ENCODE peak calls at places on chromosomes 3 and 15, in eight cellular contexts. One of them, this sample, is unnamed.

GRCh38 chr15:29815000-29815704 is 7.1 kb downstream of the TJP1 start:
- DNase-seq in stimulated activated CD4-positive, alpha-beta T cell treated with anti-CD3 and anti-CD28 coated beads, Interleukin-4, amount 100 ng/mL, for 1 hour: no peak
- DNase-seq in endodermal cell: peak
- DNase-seq in NCI-H1092: no peak
- DNase-seq in AG20443: peak
- DNase-seq in nephron progenitor cell: no peak
- DNase-seq in natural killer cell: no peak
- DNase-seq in HL-60: no peak
- DNase-seq in this sample: no peak

GRCh38 chr3:68363801-68364200 is 568.5 kb downstream of the TAFA4 start:
- DNase-seq in NCI-H1092: no peak
- DNase-seq in nephron progenitor cell: no peak
- DNase-seq in AG20443: no peak
- DNase-seq in HL-60: no peak
- DNase-seq in stimulated activated CD4-positive, alpha-beta T cell treated with anti-CD3 and anti-CD28 coated beads, Interleukin-4, amount 100 ng/mL, for 1 hour: no peak
- DNase-seq in natural killer cell: no peak
- DNase-seq in endodermal cell: no peak
- DNase-seq in this sample: no peak

GRCh38 chr15:65259367-65259781 is 27.3 kb downstream of the PARP16 start:
- DNase-seq in HL-60: no peak
- DNase-seq in AG20443: peak
- DNase-seq in stimulated activated CD4-positive, alpha-beta T cell treated with anti-CD3 and anti-CD28 coated beads, Interleukin-4, amount 100 ng/mL, for 1 hour: no peak
- DNase-seq in NCI-H1092: no peak
- DNase-seq in natural killer cell: no peak
- DNase-seq in nephron progenitor cell: no peak
- DNase-seq in endodermal cell: no peak
- DNase-seq in this sample: no peak

GRCh38 chr15:56824174-56824573 is 90.9 kb upstream of the ZNF280D start:
- DNase-seq in endodermal cell: no peak
- DNase-seq in stimulated activated CD4-positive, alpha-beta T cell treated with anti-CD3 and anti-CD28 coated beads, Interleukin-4, amount 100 ng/mL, for 1 hour: no peak
- DNase-seq in natural killer cell: no peak
- DNase-seq in NCI-H1092: no peak
- DNase-seq in AG20443: no peak
- DNase-seq in nephron progenitor cell: no peak
- DNase-seq in HL-60: no peak
- DNase-seq in this sample: no peak

GRCh38 chr3:14434541-14435151 is 32.2 kb downstream of the SLC6A6 start:
- DNase-seq in endodermal cell: no peak
- DNase-seq in natural killer cell: no peak
- DNase-seq in stimulated activated CD4-positive, alpha-beta T cell treated with anti-CD3 and anti-CD28 coated beads, Interleukin-4, amount 100 ng/mL, for 1 hour: no peak
- DNase-seq in AG20443: no peak
- DNase-seq in nephron progenitor cell: no peak
- DNase-seq in HL-60: no peak
- DNase-seq in NCI-H1092: no peak
- DNase-seq in this sample: no peak

GRCh38 chr15:91555307-91555706 is 298.2 kb upstream of the SLCO3A1 start:
- DNase-seq in nephron progenitor cell: no peak
- DNase-seq in NCI-H1092: no peak
- DNase-seq in AG20443: no peak
- DNase-seq in endodermal cell: peak
- DNase-seq in natural killer cell: no peak
- DNase-seq in HL-60: no peak
- DNase-seq in stimulated activated CD4-positive, alpha-beta T cell treated with anti-CD3 and anti-CD28 coated beads, Interleukin-4, amount 100 ng/mL, for 1 hour: no peak
- DNase-seq in this sample: no peak

GRCh38 chr3:125357032-125357658 is 18.0 kb downstream of the ZNF148 start:
- DNase-seq in natural killer cell: peak
- DNase-seq in AG20443: peak
- DNase-seq in NCI-H1092: peak
- DNase-seq in endodermal cell: peak
- DNase-seq in stimulated activated CD4-positive, alpha-beta T cell treated with anti-CD3 and anti-CD28 coated beads, Interleukin-4, amount 100 ng/mL, for 1 hour: peak
- DNase-seq in nephron progenitor cell: no peak
- DNase-seq in HL-60: peak
- DNase-seq in this sample: peak

GRCh38 chr3:145899229-145899628 is 261.8 kb downstream of the PLOD2 start:
- DNase-seq in natural killer cell: no peak
- DNase-seq in endodermal cell: no peak
- DNase-seq in AG20443: no peak
- DNase-seq in stimulated activated CD4-positive, alpha-beta T cell treated with anti-CD3 and anti-CD28 coated beads, Interleukin-4, amount 100 ng/mL, for 1 hour: no peak
- DNase-seq in NCI-H1092: no peak
- DNase-seq in HL-60: no peak
- DNase-seq in nephron progenitor cell: no peak
- DNase-seq in this sample: no peak

GRCh38 chr15:76139368-76140068 is 79.7 kb downstream of the TMEM266 start:
- DNase-seq in endodermal cell: peak
- DNase-seq in stimulated activated CD4-positive, alpha-beta T cell treated with anti-CD3 and anti-CD28 coated beads, Interleukin-4, amount 100 ng/mL, for 1 hour: peak
- DNase-seq in natural killer cell: peak
- DNase-seq in nephron progenitor cell: peak
- DNase-seq in HL-60: peak
- DNase-seq in NCI-H1092: peak
- DNase-seq in AG20443: peak
- DNase-seq in this sample: peak

GRCh38 chr15:44081223-44082013 is 113.7 kb downstream of the FRMD5 start:
- DNase-seq in nephron progenitor cell: no peak
- DNase-seq in NCI-H1092: no peak
- DNase-seq in stimulated activated CD4-positive, alpha-beta T cell treated with anti-CD3 and anti-CD28 coated beads, Interleukin-4, amount 100 ng/mL, for 1 hour: no peak
- DNase-seq in HL-60: no peak
- DNase-seq in endodermal cell: no peak
- DNase-seq in natural killer cell: no peak
- DNase-seq in AG20443: peak
- DNase-seq in this sample: no peak

GRCh38 chr3:42493798-42494151 is 8.7 kb upstream of the VIPR1 start:
- DNase-seq in nephron progenitor cell: no peak
- DNase-seq in natural killer cell: no peak
- DNase-seq in NCI-H1092: no peak
- DNase-seq in endodermal cell: peak
- DNase-seq in HL-60: no peak
- DNase-seq in stimulated activated CD4-positive, alpha-beta T cell treated with anti-CD3 and anti-CD28 coated beads, Interleukin-4, amount 100 ng/mL, for 1 hour: no peak
- DNase-seq in AG20443: no peak
- DNase-seq in this sample: peak

GRCh38 chr3:12230406-12230805 is 58.5 kb upstream of the PPARG start:
- DNase-seq in endodermal cell: no peak
- DNase-seq in nephron progenitor cell: no peak
- DNase-seq in stimulated activated CD4-positive, alpha-beta T cell treated with anti-CD3 and anti-CD28 coated beads, Interleukin-4, amount 100 ng/mL, for 1 hour: no peak
- DNase-seq in AG20443: no peak
- DNase-seq in NCI-H1092: no peak
- DNase-seq in natural killer cell: no peak
- DNase-seq in HL-60: no peak
- DNase-seq in this sample: no peak

GRCh38 chr3:141462176-141462859 is 24.5 kb upstream of the RASA2 start:
- DNase-seq in AG20443: no peak
- DNase-seq in endodermal cell: no peak
- DNase-seq in HL-60: no peak
- DNase-seq in natural killer cell: no peak
- DNase-seq in stimulated activated CD4-positive, alpha-beta T cell treated with anti-CD3 and anti-CD28 coated beads, Interleukin-4, amount 100 ng/mL, for 1 hour: no peak
- DNase-seq in nephron progenitor cell: no peak
- DNase-seq in NCI-H1092: no peak
- DNase-seq in this sample: no peak

GRCh38 chr3:157119369-157119951 is 40.5 kb downstream of the CCNL1 start:
- DNase-seq in NCI-H1092: no peak
- DNase-seq in endodermal cell: no peak
- DNase-seq in HL-60: no peak
- DNase-seq in natural killer cell: peak
- DNase-seq in nephron progenitor cell: no peak
- DNase-seq in AG20443: no peak
- DNase-seq in stimulated activated CD4-positive, alpha-beta T cell treated with anti-CD3 and anti-CD28 coated beads, Interleukin-4, amount 100 ng/mL, for 1 hour: no peak
- DNase-seq in this sample: no peak

GRCh38 chr15:65936317-65936716 is 67.0 kb downstream of the RAB11A start:
- DNase-seq in stimulated activated CD4-positive, alpha-beta T cell treated with anti-CD3 and anti-CD28 coated beads, Interleukin-4, amount 100 ng/mL, for 1 hour: no peak
- DNase-seq in nephron progenitor cell: no peak
- DNase-seq in HL-60: no peak
- DNase-seq in AG20443: no peak
- DNase-seq in NCI-H1092: peak
- DNase-seq in endodermal cell: no peak
- DNase-seq in natural killer cell: no peak
- DNase-seq in this sample: no peak

GRCh38 chr15:57340673-57341259 is 35.5 kb upstream of the CGNL1 start:
- DNase-seq in NCI-H1092: no peak
- DNase-seq in AG20443: peak
- DNase-seq in nephron progenitor cell: peak
- DNase-seq in natural killer cell: no peak
- DNase-seq in HL-60: peak
- DNase-seq in endodermal cell: peak
- DNase-seq in stimulated activated CD4-positive, alpha-beta T cell treated with anti-CD3 and anti-CD28 coated beads, Interleukin-4, amount 100 ng/mL, for 1 hour: peak
- DNase-seq in this sample: no peak

This sample was measured in activated B cell treated with CpG ODN at 0.5 μM for 24 hours.